ENCODE peak calls at places on chromosomes 11 and 22, in five cellular contexts. A is fibroblast of lung, S is foreskin keratinocyte, R is mammary epithelial cell, B is ovary. Y is an unnamed sample.

GRCh38 chr11:77191823-77192495 is 63.9 kb downstream of the MYO7A start:
- DNase-seq in A (peak), S (peak), R (peak), B (peak), Y (peak)

GRCh38 chr22:43255299-43255698 is 68.4 kb upstream of the TTLL12 start:
- DNase-seq in A (no peak), S (no peak), R (no peak), B (no peak), Y (no peak)

GRCh38 chr11:68040121-68040956 is 1.5 kb downstream of the TCIRG1 start:
- DNase-seq in A (peak), S (peak), R (no peak), B (peak), Y (peak)

GRCh38 chr11:95095858-95096587 is 6.4 kb downstream of the ENDOD1 start:
- DNase-seq in A (peak), S (no peak), R (peak), B (no peak), Y (no peak)

GRCh38 chr11:48141475-48142100 is 75.0 kb upstream of the OR4B1 start:
- DNase-seq in A (peak), S (peak), R (peak), B (no peak), Y (no peak)

GRCh38 chr11:60363542-60364525 is 14.5 kb upstream of the MS4A7 start:
- DNase-seq in A (peak), S (peak), R (peak), B (no peak), Y (peak)

GRCh38 chr11:70032470-70032795 is 45.7 kb upstream of the ANO1 start:
- DNase-seq in A (no peak), S (no peak), R (no peak), B (no peak), Y (no peak)

GRCh38 chr11:68314886-68315580 is 2.6 kb downstream of the LRP5 start:
- DNase-seq in A (peak), S (peak), R (peak), B (peak), Y (peak)

GRCh38 chr11:69957849-69958248 is 120.3 kb upstream of the ANO1 start:
- DNase-seq in A (no peak), S (no peak), R (no peak), B (no peak), Y (no peak)

GRCh38 chr11:46298699-46299424 is 21.4 kb downstream of the CREB3L1 start:
- DNase-seq in A (peak), S (peak), R (peak), B (no peak), Y (peak)

GRCh38 chr11:83157755-83158473 is 983 bp downstream of the PCF11 start:
- DNase-seq in A (peak), S (peak), R (peak), B (peak), Y (peak)

GRCh38 chr11:13140028-13140870 is 131.1 kb downstream of the RASSF10 start:
- DNase-seq in A (peak), S (peak), R (peak), B (no peak), Y (no peak)

GRCh38 chr11:8033312-8033715 is 46.2 kb downstream of the EIF3F start:
- DNase-seq in A (peak), S (no peak), R (peak), B (peak), Y (peak)

GRCh38 chr11:13008625-13009475 is at the start of gene RASSF10:
- DNase-seq in A (peak), S (peak), R (peak), B (peak), Y (peak)

GRCh38 chr22:21672107-21672629 is 6.4 kb downstream of the PPIL2 start:
- DNase-seq in A (no peak), S (no peak), R (no peak), B (no peak), Y (no peak)

GRCh38 chr11:76782526-76783293 is 446 bp upstream of the TSKU start:
- DNase-seq in A (peak), S (peak), R (peak), B (peak), Y (peak)

GRCh38 chr11:18065572-18065971 is 19.5 kb upstream of the TPH1 start:
- DNase-seq in A (no peak), S (peak), R (peak), B (no peak), Y (peak)

GRCh38 chr22:25027552-25027951 is 75.0 kb downstream of the KIAA1671 start:
- DNase-seq in A (no peak), S (peak), R (peak), B (no peak), Y (peak)

GRCh38 chr11:110294509-110294908 is 1.9 kb downstream of the RDX start:
- DNase-seq in A (no peak), S (no peak), R (no peak), B (no peak), Y (no peak)

GRCh38 chr11:66015094-66015881 is 3.5 kb downstream of the CST6 start:
- DNase-seq in A (peak), S (no peak), R (no peak), B (no peak), Y (no peak)

GRCh38 chr11:111001986-111002616 is 243.4 kb upstream of the POU2AF2 start:
- DNase-seq in A (peak), S (peak), R (peak), B (no peak), Y (peak)

GRCh38 chr11:126174816-126175215 is 36.6 kb downstream of the RPUSD4 start:
- DNase-seq in A (no peak), S (no peak), R (no peak), B (no peak), Y (no peak)

GRCh38 chr22:48819232-48819631 is 1008.4 kb downstream of the BRD1 start:
- DNase-seq in A (no peak), S (no peak), R (no peak), B (no peak), Y (no peak)

GRCh38 chr22:42908082-42908746 is 51.1 kb upstream of the ARFGAP3 start:
- DNase-seq in A (no peak), S (no peak), R (no peak), B (no peak), Y (no peak)

GRCh38 chr11:44177905-44178304 is 82.4 kb downstream of the EXT2 start:
- DNase-seq in A (no peak), S (no peak), R (no peak), B (no peak), Y (no peak)

GRCh38 chr22:46042786-46043185 is 65.8 kb upstream of the WNT7B start:
- DNase-seq in A (peak), S (no peak), R (peak), B (peak), Y (no peak)

GRCh38 chr11:9025101-9025850 is 21.5 kb upstream of the NRIP3 start:
- DNase-seq in A (no peak), S (no peak), R (no peak), B (no peak), Y (no peak)

GRCh38 chr11:2173150-2173693 is 1.6 kb upstream of the TH start:
- DNase-seq in A (no peak), S (no peak), R (no peak), B (no peak), Y (no peak)

GRCh38 chr22:40036591-40037225 is 42.0 kb downstream of the FAM83F start:
- DNase-seq in A (peak), S (no peak), R (no peak), B (peak), Y (peak)

GRCh38 chr11:45209904-45210699 is 63.7 kb downstream of the PRDM11 start:
- DNase-seq in A (peak), S (no peak), R (no peak), B (peak), Y (no peak)

GRCh38 chr11:94586978-94587377 is 19.8 kb downstream of the PIWIL4 start:
- DNase-seq in A (no peak), S (peak), R (no peak), B (no peak), Y (no peak)

GRCh38 chr11:83583953-83584352 is 297.8 kb upstream of the CCDC90B start:
- DNase-seq in A (peak), S (peak), R (peak), B (no peak), Y (peak)

GRCh38 chr11:199004-199581 is 6.2 kb downstream of the SCGB1C1 start:
- DNase-seq in A (no peak), S (no peak), R (no peak), B (peak), Y (no peak)

GRCh38 chr11:116725434-116726221 is 47.2 kb downstream of the BUD13 start:
- DNase-seq in A (peak), S (no peak), R (no peak), B (peak), Y (no peak)

GRCh38 chr11:118198370-118198769 is 21.9 kb upstream of the SCN2B start:
- DNase-seq in A (peak), S (no peak), R (peak), B (peak), Y (peak)

GRCh38 chr22:49953027-49953679 is 7.4 kb upstream of the PIM3 start:
- DNase-seq in A (no peak), S (no peak), R (no peak), B (no peak), Y (no peak)

GRCh38 chr22:49953680-49954344 is 6.8 kb upstream of the PIM3 start:
- DNase-seq in A (no peak), S (no peak), R (no peak), B (no peak), Y (no peak)

GRCh38 chr22:49951678-49951985 is 8.9 kb upstream of the PIM3 start:
- DNase-seq in A (no peak), S (no peak), R (no peak), B (no peak), Y (no peak)

GRCh38 chr22:49951001-49951677 is 9.4 kb upstream of the PIM3 start:
- DNase-seq in A (no peak), S (peak), R (peak), B (no peak), Y (peak)

GRCh38 chr22:49951986-49952896 is 8.3 kb upstream of the PIM3 start:
- DNase-seq in A (peak), S (peak), R (peak), B (peak), Y (peak)
- H3K27ac ChIP-seq in A (peak), S (peak), R (peak), B (no peak), Y (peak)

DNA sequence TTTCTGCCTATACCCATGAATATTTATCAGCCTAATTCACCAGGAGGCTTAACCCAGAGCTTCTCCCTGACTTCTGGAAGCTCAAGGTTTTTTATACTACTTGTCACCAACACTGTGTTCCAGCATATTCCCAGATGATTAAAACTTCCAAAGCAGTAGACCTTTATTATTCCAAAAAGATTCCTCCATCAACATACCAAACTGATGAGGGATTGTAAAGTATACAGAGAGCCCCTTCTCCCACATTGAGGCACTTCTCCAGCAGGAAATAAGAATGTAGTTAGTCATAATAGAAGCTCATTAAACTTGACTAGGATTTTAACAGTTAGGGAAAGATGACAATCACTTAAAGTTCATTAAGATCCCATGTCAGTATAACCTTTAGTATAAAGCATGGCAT is 51.4 kb upstream of the CEP126 start:
- DNase-seq in A (peak), S (peak), R (no peak), B (no peak), Y (peak)
- TF ChIP-seq CTCF in A (no peak), S (no peak), R (no peak), B (no peak), Y (no peak)

DNA sequence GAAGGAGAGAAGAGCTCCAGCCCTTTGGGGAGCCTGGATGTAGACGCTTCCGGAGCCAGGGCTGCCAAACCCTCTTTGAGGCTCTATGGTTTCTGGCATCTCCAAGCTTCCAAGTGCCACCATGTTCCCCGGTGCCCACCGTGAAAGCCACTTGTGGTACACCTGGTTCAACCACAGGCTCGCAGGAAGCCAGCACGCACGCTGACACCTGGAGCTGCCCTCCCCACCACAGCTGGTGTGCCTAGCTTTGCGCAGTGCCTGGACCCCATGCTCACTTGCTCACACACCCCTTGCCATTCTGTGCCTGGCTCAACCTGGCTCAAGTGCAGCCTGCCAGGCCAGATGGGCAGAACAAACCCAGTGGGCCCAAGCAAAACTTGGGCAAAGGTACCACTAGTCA is 831.4 kb downstream of the DLG2 start:
- DNase-seq in A (no peak), S (no peak), R (no peak), B (no peak), Y (no peak)
- H3K27ac ChIP-seq in A (no peak), S (no peak), R (no peak), B (no peak), Y (no peak)

GRCh38 chr11:14578551-14578956 is 58.4 kb upstream of the PSMA1 start:
- DNase-seq in A (peak), S (no peak), R (peak), B (no peak), Y (no peak)
- TF ChIP-seq CTCF in A (no peak), S (no peak), R (no peak), B (no peak), Y (no peak)

GRCh38 chr11:112163875-112164521 is at the start of gene IL18:
- DNase-seq in A (peak), S (peak), R (no peak), B (no peak), Y (peak)
- H3K27ac ChIP-seq in A (no peak), S (peak), R (peak), B (no peak), Y (peak)

DNA sequence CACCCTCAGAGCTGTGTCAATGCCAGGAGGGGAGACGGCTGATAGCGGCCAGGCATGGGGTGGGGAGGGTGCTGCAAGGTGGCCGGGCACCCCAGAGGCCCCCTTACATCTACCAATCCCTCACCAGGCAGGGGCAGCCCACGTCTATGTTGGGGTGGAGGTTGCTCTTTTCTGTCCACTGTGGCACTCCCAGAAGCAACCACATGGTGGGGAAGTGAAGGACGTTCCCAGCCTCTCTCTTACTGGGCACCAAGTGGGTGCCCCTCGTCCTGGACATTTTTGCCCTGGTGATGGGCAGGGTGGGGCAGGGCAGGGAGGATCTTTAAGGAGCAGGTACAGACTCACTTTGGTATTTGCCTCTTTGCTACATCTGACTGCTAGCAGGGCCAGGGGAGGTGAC is 47.5 kb downstream of the NECTIN1 start:
- DNase-seq in A (no peak), S (no peak), R (no peak), B (no peak), Y (no peak)
- TF ChIP-seq CTCF in A (peak), S (peak), R (peak), B (no peak), Y (no peak)

GRCh38 chr11:19577849-19578619 is 134.6 kb upstream of the NAV2 start:
- DNase-seq in A (peak), S (no peak), R (no peak), B (peak), Y (no peak)
- H3K27ac ChIP-seq in A (no peak), S (no peak), R (no peak), B (peak), Y (peak)

Y was measured in RWPE1.